ENCODE peak calls at places on chromosome 2, in seven cellular contexts. X is HepG2, W is SK-N-SH, M is K562, F is GM12878, B is GM12891, O is H1. I is an unnamed sample.

GRCh38 chr2:63679252-63679850 is 90.6 kb downstream of the MDH1 start:
- DNase-seq in O (no peak), F (no peak), W (no peak), X (no peak), M (no peak), B (no peak), I (no peak)

GRCh38 chr2:74238879-74239278 is 40.5 kb downstream of the MTHFD2 start:
- DNase-seq in F (no peak), M (no peak), O (no peak), B (no peak), X (no peak), W (no peak), I (no peak)

GRCh38 chr2:125596612-125597011 is 1059.3 kb upstream of the GYPC start:
- DNase-seq in O (no peak), W (no peak), M (no peak), F (no peak), B (no peak), X (no peak), I (no peak)

GRCh38 chr2:127254386-127254981 is 34.4 kb upstream of the CYP27C1 start:
- DNase-seq in O (no peak), B (no peak), M (peak; percentile 15), W (no peak), X (no peak), F (no peak), I (no peak)

GRCh38 chr2:217833439-217833838 is 169.4 kb downstream of the TNS1 start:
- DNase-seq in W (no peak), O (no peak), M (no peak), F (no peak), B (no peak), X (no peak), I (no peak)

GRCh38 chr2:85053802-85054201 is 79.4 kb upstream of the TCF7L1 start:
- DNase-seq in O (no peak), B (no peak), W (no peak), M (peak; percentile 70), X (peak; percentile 22), F (no peak), I (no peak)

GRCh38 chr2:152406836-152407161 is 71.8 kb downstream of the FMNL2 start:
- DNase-seq in X (no peak), M (no peak), B (no peak), F (no peak), O (no peak), W (no peak), I (no peak)

GRCh38 chr2:37343537-37344434 is 644 bp upstream of the QPCT start:
- DNase-seq in F (no peak), W (peak; percentile 56), X (peak; percentile 54), M (no peak), O (no peak), B (no peak), I (no peak)

GRCh38 chr2:161103451-161103831 is 56.8 kb upstream of the TANK start:
- DNase-seq in F (no peak), W (no peak), X (no peak), M (no peak), B (no peak), O (no peak), I (no peak)

GRCh38 chr2:20596973-20597867 is 53.7 kb downstream of the HS1BP3 start:
- DNase-seq in X (peak; percentile 100), F (no peak), B (no peak), W (no peak), M (peak; percentile 45), O (no peak), I (no peak)

GRCh38 chr2:20594957-20595356 is 55.9 kb downstream of the HS1BP3 start:
- DNase-seq in M (no peak), W (no peak), B (no peak), X (no peak), O (no peak), F (no peak), I (no peak)

GRCh38 chr2:20594048-20594750 is 56.7 kb downstream of the HS1BP3 start:
- DNase-seq in W (no peak), X (no peak), O (no peak), F (no peak), M (no peak), B (no peak), I (no peak)

GRCh38 chr2:20596193-20596972 is 54.5 kb downstream of the HS1BP3 start:
- DNase-seq in O (no peak), M (no peak), F (no peak), X (no peak), W (no peak), B (no peak), I (no peak)

GRCh38 chr2:20595439-20596192 is 55.3 kb downstream of the HS1BP3 start:
- DNase-seq in B (no peak), X (peak; percentile 66), W (no peak), M (peak; percentile 76), F (peak; percentile 85), O (no peak), I (peak; percentile 68)
- TF ChIP-seq POLR2AphosphoS5 in B (peak; percentile 61), X (no peak), W (no peak), M (no peak), F (peak; percentile 64), O (no peak), I (peak; percentile 66)

GRCh38 chr2:240300261-240300821 is 135.1 kb upstream of the GPC1 start:
- DNase-seq in F (no peak), X (no peak), O (no peak), M (no peak), B (peak; percentile 1), W (peak; percentile 34), I (peak; percentile 7)
- TF ChIP-seq TAF1 in F (no peak), X (no peak), O (no peak), M (no peak), B (no peak), W (no peak), I (no peak)

GRCh38 chr2:231222318-231223000 is 24.0 kb downstream of the ARMC9 start:
- DNase-seq in X (no peak), F (peak; percentile 72), O (no peak), M (no peak), W (no peak), B (no peak), I (no peak)
- TF ChIP-seq POLR2AphosphoS5 in X (no peak), F (no peak), O (no peak), M (no peak), W (no peak), B (no peak), I (no peak)

GRCh38 chr2:44549856-44550255 is 188.1 kb downstream of the CAMKMT start:
- DNase-seq in M (no peak), O (no peak), W (no peak), B (no peak), F (no peak), X (no peak), I (no peak)
- TF ChIP-seq TAF1 in M (no peak), O (no peak), W (no peak), B (no peak), F (no peak), X (no peak), I (no peak)

GRCh38 chr2:200864206-200864976 is at the start of gene CLK1:
- DNase-seq in F (peak; percentile 74), M (peak; percentile 94), X (peak; percentile 89), W (peak; percentile 95), B (peak; percentile 76), O (no peak), I (peak; percentile 82)
- TF ChIP-seq POLR2AphosphoS5 in F (peak; percentile 99), M (peak; percentile 90), X (peak; percentile 100), W (peak; percentile 98), B (peak; percentile 99), O (peak; percentile 99), I (peak; percentile 99)

GRCh38 chr2:222398446-222398885 is 25.9 kb upstream of the SGPP2 start:
- DNase-seq in O (no peak), W (no peak), M (no peak), X (no peak), F (no peak), B (no peak), I (no peak)
- TF ChIP-seq TAF1 in O (no peak), W (no peak), M (no peak), X (no peak), F (no peak), B (no peak), I (no peak)

DNA sequence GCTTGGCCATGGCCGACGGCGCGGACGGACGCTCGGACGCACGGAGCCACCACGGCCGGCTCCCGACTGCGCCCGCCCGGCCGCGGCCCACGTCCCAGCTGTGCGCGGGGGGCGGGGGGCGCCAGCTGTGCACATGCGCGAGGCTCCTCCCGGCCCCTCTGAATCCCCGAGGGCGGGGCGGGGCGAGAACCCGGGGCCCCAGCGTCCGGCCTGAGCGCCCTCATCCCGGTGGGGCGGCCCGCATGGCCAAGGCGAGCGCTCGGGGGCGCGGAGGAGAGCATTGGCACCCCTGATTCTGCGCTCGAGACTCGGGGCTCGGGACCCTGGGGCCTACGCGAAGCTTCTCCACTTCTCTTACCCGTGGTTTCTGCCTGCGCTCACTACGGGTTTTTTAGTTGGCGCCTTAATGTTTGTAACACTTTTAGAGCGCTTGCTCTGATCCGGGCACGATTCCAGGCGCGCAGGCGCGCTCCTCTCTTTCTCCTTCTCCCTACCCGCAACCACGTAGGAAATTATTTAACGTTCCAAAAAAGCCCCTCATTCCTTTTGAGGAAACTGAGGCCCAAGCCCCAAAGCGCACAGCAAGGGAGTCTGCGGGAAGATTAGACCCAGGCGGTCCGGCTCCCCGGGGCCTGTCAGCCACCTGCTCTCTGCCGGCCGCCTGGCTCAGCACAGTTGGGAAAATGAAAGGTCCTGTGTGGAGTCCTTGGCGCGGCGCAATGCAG is at the start of gene PXDN:
- DNase-seq in M (no peak), W (peak; percentile 97), F (no peak), X (no peak), O (no peak), B (peak; percentile 55), I (no peak)
- TF ChIP-seq POLR2AphosphoS5 in M (no peak), W (no peak), F (no peak), X (no peak), O (no peak), B (no peak), I (no peak)

GRCh38 chr2:222915092-222915957 is 54.5 kb downstream of the ACSL3 start:
- DNase-seq in X (no peak), M (no peak), B (no peak), F (no peak), W (no peak), O (no peak), I (no peak)
- TF ChIP-seq TAF1 in X (no peak), M (no peak), B (no peak), F (no peak), W (no peak), O (no peak), I (no peak)